ENCODE peak calls at places on chromosomes 5 and 9, in seven cellular contexts. U, W, H, J, C, F and G are unnamed samples.

GRCh38 chr5:6750142-6750840 is 37.1 kb downstream of the TENT4A start:
- DNase-seq in F (no peak), H (no peak), W (no peak), J (no peak), C (peak; percentile 34), U (no peak), G (no peak)

GRCh38 chr5:158064331-158065123 is 205.6 kb upstream of the CLINT1 start:
- DNase-seq in U (no peak), W (no peak), C (no peak), F (no peak), J (no peak), H (no peak), G (no peak)

GRCh38 chr9:98378206-98379193 is 123.1 kb upstream of the TBC1D2 start:
- DNase-seq in F (no peak), U (no peak), J (no peak), C (peak; percentile 46), W (no peak), H (peak; percentile 33), G (no peak)

GRCh38 chr9:136673088-136673969 is 10.6 kb downstream of the EGFL7 start:
- DNase-seq in U (no peak), J (no peak), F (no peak), H (no peak), W (no peak), C (no peak), G (no peak)

GRCh38 chr9:20550326-20550725 is 72.0 kb downstream of the MLLT3 start:
- DNase-seq in F (peak; percentile 77), C (no peak), W (no peak), J (no peak), U (no peak), H (no peak), G (no peak)

GRCh38 chr9:135102331-135102730 is 14.9 kb downstream of the OLFM1 start:
- DNase-seq in H (no peak), C (no peak), U (no peak), J (no peak), F (no peak), W (no peak), G (no peak)

GRCh38 chr9:37968228-37968672 is 64.3 kb upstream of the SLC25A51 start:
- DNase-seq in F (peak; percentile 63), C (peak; percentile 33), H (peak; percentile 63), J (peak; percentile 65), W (no peak), U (no peak), G (no peak)

GRCh38 chr5:38157024-38157423 is 101.3 kb upstream of the EGFLAM start:
- DNase-seq in W (no peak), C (no peak), H (no peak), F (no peak), U (no peak), J (no peak), G (no peak)